ENCODE peak calls at places on chromosomes 6 and 20, in six cellular contexts. One of them, this sample, is unnamed.

GRCh38 chr20:50215101-50215500 is 24.5 kb downstream of the CEBPB start:
- DNase-seq in hepatocyte: no peak
- DNase-seq in right lobe of liver: no peak
- DNase-seq in coronary artery: no peak
- DNase-seq in A549: no peak
- DNase-seq in cardiac fibroblast: peak
- DNase-seq in this sample: no peak

GRCh38 chr20:14782731-14783130 is 445.3 kb upstream of the FLRT3 start:
- DNase-seq in hepatocyte: no peak
- DNase-seq in A549: no peak
- DNase-seq in coronary artery: no peak
- DNase-seq in cardiac fibroblast: no peak
- DNase-seq in right lobe of liver: no peak
- DNase-seq in this sample: no peak

GRCh38 chr6:117506180-117506835 is 23.8 kb downstream of the DCBLD1 start:
- DNase-seq in hepatocyte: no peak
- DNase-seq in A549: no peak
- DNase-seq in coronary artery: no peak
- DNase-seq in cardiac fibroblast: peak
- DNase-seq in right lobe of liver: no peak
- DNase-seq in this sample: no peak

GRCh38 chr20:46300281-46300680 is 8.0 kb downstream of the CDH22 start:
- DNase-seq in A549: no peak
- DNase-seq in cardiac fibroblast: no peak
- DNase-seq in right lobe of liver: no peak
- DNase-seq in hepatocyte: no peak
- DNase-seq in coronary artery: no peak
- DNase-seq in this sample: no peak

GRCh38 chr6:28802417-28803336 is 121.1 kb downstream of the TRIM27 start:
- DNase-seq in cardiac fibroblast: peak
- DNase-seq in right lobe of liver: no peak
- DNase-seq in hepatocyte: no peak
- DNase-seq in coronary artery: no peak
- DNase-seq in A549: no peak
- DNase-seq in this sample: no peak

GRCh38 chr6:63558270-63558669 is 14.0 kb upstream of the LOC128125822 start:
- DNase-seq in coronary artery: no peak
- DNase-seq in hepatocyte: no peak
- DNase-seq in right lobe of liver: no peak
- DNase-seq in cardiac fibroblast: no peak
- DNase-seq in A549: no peak
- DNase-seq in this sample: no peak

GRCh38 chr20:51660741-51661608 is 107.2 kb downstream of the ATP9A start:
- DNase-seq in hepatocyte: no peak
- DNase-seq in A549: no peak
- DNase-seq in cardiac fibroblast: peak
- DNase-seq in coronary artery: no peak
- DNase-seq in right lobe of liver: no peak
- DNase-seq in this sample: no peak

GRCh38 chr6:148629197-148629909 is 117.5 kb upstream of the UST start:
- DNase-seq in cardiac fibroblast: peak
- DNase-seq in hepatocyte: no peak
- DNase-seq in coronary artery: no peak
- DNase-seq in right lobe of liver: no peak
- DNase-seq in A549: no peak
- DNase-seq in this sample: no peak

GRCh38 chr6:105077592-105078463 is 102.0 kb downstream of the POPDC3 start:
- DNase-seq in cardiac fibroblast: peak
- DNase-seq in coronary artery: no peak
- DNase-seq in A549: peak
- DNase-seq in right lobe of liver: no peak
- DNase-seq in hepatocyte: peak
- DNase-seq in this sample: no peak

GRCh38 chr6:126661646-126662045 is 321.7 kb downstream of the CENPW start:
- DNase-seq in cardiac fibroblast: peak
- DNase-seq in hepatocyte: no peak
- DNase-seq in A549: no peak
- DNase-seq in coronary artery: no peak
- DNase-seq in right lobe of liver: no peak
- DNase-seq in this sample: no peak

GRCh38 chr6:165365371-165365770 is 56.0 kb upstream of the C6orf118 start:
- DNase-seq in coronary artery: no peak
- DNase-seq in right lobe of liver: no peak
- DNase-seq in A549: no peak
- DNase-seq in cardiac fibroblast: no peak
- DNase-seq in hepatocyte: no peak
- DNase-seq in this sample: no peak

GRCh38 chr6:106733386-106733785 is 104.0 kb downstream of the QRSL1 start:
- DNase-seq in cardiac fibroblast: no peak
- DNase-seq in hepatocyte: no peak
- DNase-seq in A549: no peak
- DNase-seq in coronary artery: no peak
- DNase-seq in right lobe of liver: no peak
- DNase-seq in this sample: no peak

GRCh38 chr6:92468066-92468465 is 951.3 kb downstream of the EPHA7 start:
- DNase-seq in A549: no peak
- DNase-seq in coronary artery: no peak
- DNase-seq in right lobe of liver: no peak
- DNase-seq in cardiac fibroblast: no peak
- DNase-seq in hepatocyte: no peak
- DNase-seq in this sample: no peak

GRCh38 chr6:167122041-167122826 is 662 bp upstream of the CCR6 start:
- DNase-seq in hepatocyte: no peak
- DNase-seq in right lobe of liver: no peak
- DNase-seq in cardiac fibroblast: no peak
- DNase-seq in coronary artery: no peak
- DNase-seq in A549: no peak
- DNase-seq in this sample: peak

GRCh38 chr20:47970282-47970903 is 185.1 kb upstream of the SULF2 start:
- DNase-seq in right lobe of liver: no peak
- DNase-seq in cardiac fibroblast: no peak
- DNase-seq in coronary artery: no peak
- DNase-seq in hepatocyte: peak
- DNase-seq in A549: no peak
- DNase-seq in this sample: no peak

GRCh38 chr20:36572701-36573102 is 695 bp upstream of the TGIF2 start:
- DNase-seq in right lobe of liver: no peak
- DNase-seq in coronary artery: no peak
- DNase-seq in A549: no peak
- DNase-seq in cardiac fibroblast: no peak
- DNase-seq in hepatocyte: peak
- DNase-seq in this sample: peak

GRCh38 chr6:89146748-89147715 is 1.2 kb downstream of the PM20D2 start:
- DNase-seq in coronary artery: no peak
- DNase-seq in hepatocyte: peak
- DNase-seq in right lobe of liver: no peak
- DNase-seq in A549: peak
- DNase-seq in cardiac fibroblast: peak
- DNase-seq in this sample: no peak

GRCh38 chr6:158752613-158753012 is 66.6 kb downstream of the EZR start:
- DNase-seq in cardiac fibroblast: peak
- DNase-seq in right lobe of liver: no peak
- DNase-seq in A549: no peak
- DNase-seq in coronary artery: no peak
- DNase-seq in hepatocyte: no peak
- DNase-seq in this sample: no peak

GRCh38 chr6:52598824-52599190 is 21.9 kb upstream of the TRAM2 start:
- DNase-seq in A549: no peak
- DNase-seq in coronary artery: no peak
- DNase-seq in right lobe of liver: no peak
- DNase-seq in cardiac fibroblast: no peak
- DNase-seq in hepatocyte: no peak
- DNase-seq in this sample: no peak
- TF ChIP-seq CTCF in A549: no peak
- TF ChIP-seq CTCF in coronary artery: no peak
- TF ChIP-seq CTCF in right lobe of liver: no peak
- TF ChIP-seq CTCF in cardiac fibroblast: no peak
- TF ChIP-seq CTCF in hepatocyte: no peak
- TF ChIP-seq CTCF in this sample: no peak

DNA sequence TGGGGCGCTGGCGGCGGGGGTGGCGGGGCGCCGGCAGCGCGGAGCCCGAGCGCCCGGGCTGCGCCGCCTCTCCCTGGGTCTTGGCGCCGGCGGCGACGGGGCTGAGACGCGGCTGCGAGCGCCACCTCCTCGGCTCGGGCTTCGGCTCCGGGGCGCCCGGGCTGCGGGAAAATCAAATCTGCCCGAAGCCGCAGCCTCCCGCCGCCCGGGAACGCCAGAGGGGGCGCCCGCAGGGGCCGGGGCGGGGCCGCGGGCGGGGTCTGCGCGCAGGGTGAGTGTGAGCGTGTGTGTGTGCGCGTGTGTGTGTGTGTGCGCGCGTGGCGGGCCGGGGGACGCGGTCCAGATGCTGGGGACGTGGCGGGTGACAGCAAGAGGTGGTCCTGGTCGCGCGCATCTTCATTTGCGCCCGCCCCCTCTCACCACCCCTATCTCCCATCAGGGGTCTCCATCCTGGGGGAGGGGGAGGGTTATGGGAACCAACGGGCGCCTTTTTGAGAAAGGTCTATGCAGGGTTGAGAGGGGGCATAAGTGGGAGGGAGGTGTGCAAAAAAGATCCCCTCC is 655 bp upstream of the CPNE5 start:
- DNase-seq in right lobe of liver: no peak
- DNase-seq in cardiac fibroblast: no peak
- DNase-seq in coronary artery: no peak
- DNase-seq in A549: peak
- DNase-seq in hepatocyte: peak
- DNase-seq in this sample: peak
- TF ChIP-seq CTCF in right lobe of liver: no peak
- TF ChIP-seq CTCF in cardiac fibroblast: no peak
- TF ChIP-seq CTCF in coronary artery: no peak
- TF ChIP-seq CTCF in A549: peak
- TF ChIP-seq CTCF in hepatocyte: peak
- TF ChIP-seq CTCF in this sample: no peak

GRCh38 chr6:46128476-46128875 is 1.3 kb upstream of the ENPP4 start:
- DNase-seq in right lobe of liver: no peak
- DNase-seq in cardiac fibroblast: no peak
- DNase-seq in coronary artery: no peak
- DNase-seq in A549: no peak
- DNase-seq in hepatocyte: no peak
- DNase-seq in this sample: no peak
- TF ChIP-seq CTCF in right lobe of liver: no peak
- TF ChIP-seq CTCF in cardiac fibroblast: no peak
- TF ChIP-seq CTCF in coronary artery: no peak
- TF ChIP-seq CTCF in A549: no peak
- TF ChIP-seq CTCF in hepatocyte: no peak
- TF ChIP-seq CTCF in this sample: no peak

DNA sequence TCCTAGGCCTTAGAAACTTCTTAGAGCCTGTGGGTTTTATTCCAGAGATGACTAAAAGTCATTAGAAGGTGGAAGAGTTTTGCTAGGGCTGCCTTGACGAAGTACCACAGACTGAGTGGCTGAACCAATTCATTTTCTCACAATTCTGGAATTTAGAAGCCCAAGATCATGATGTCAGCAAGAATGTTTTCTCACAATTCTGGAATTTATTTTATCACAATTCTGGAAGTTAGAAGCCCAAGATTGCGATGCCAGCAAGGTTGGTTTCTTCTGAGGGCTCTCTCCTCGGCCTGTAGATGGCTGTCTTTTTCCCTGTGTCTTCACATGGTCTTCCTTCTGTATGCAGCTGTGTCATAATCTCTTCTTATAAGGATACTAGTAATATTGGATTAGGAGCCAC is 672.9 kb upstream of the MARCKS start:
- DNase-seq in coronary artery: no peak
- DNase-seq in A549: no peak
- DNase-seq in right lobe of liver: no peak
- DNase-seq in cardiac fibroblast: peak
- DNase-seq in hepatocyte: no peak
- DNase-seq in this sample: no peak
- TF ChIP-seq CTCF in coronary artery: no peak
- TF ChIP-seq CTCF in A549: no peak
- TF ChIP-seq CTCF in right lobe of liver: no peak
- TF ChIP-seq CTCF in cardiac fibroblast: peak
- TF ChIP-seq CTCF in hepatocyte: no peak
- TF ChIP-seq CTCF in this sample: no peak

GRCh38 chr20:42485566-42485965 is 704.1 kb downstream of the PTPRT start:
- DNase-seq in hepatocyte: no peak
- DNase-seq in right lobe of liver: no peak
- DNase-seq in A549: no peak
- DNase-seq in cardiac fibroblast: no peak
- DNase-seq in coronary artery: no peak
- DNase-seq in this sample: no peak

GRCh38 chr20:42482808-42483207 is 706.9 kb downstream of the PTPRT start:
- DNase-seq in cardiac fibroblast: no peak
- DNase-seq in A549: no peak
- DNase-seq in coronary artery: no peak
- DNase-seq in hepatocyte: no peak
- DNase-seq in right lobe of liver: no peak
- DNase-seq in this sample: no peak

GRCh38 chr20:42484335-42484734 is 705.4 kb downstream of the PTPRT start:
- DNase-seq in cardiac fibroblast: peak
- DNase-seq in hepatocyte: peak
- DNase-seq in right lobe of liver: no peak
- DNase-seq in coronary artery: no peak
- DNase-seq in A549: no peak
- DNase-seq in this sample: no peak

GRCh38 chr20:42484790-42485365 is 704.8 kb downstream of the PTPRT start:
- DNase-seq in right lobe of liver: no peak
- DNase-seq in A549: no peak
- DNase-seq in cardiac fibroblast: no peak
- DNase-seq in hepatocyte: no peak
- DNase-seq in coronary artery: no peak
- DNase-seq in this sample: no peak

GRCh38 chr20:42483694-42484303 is 705.9 kb downstream of the PTPRT start:
- DNase-seq in coronary artery: no peak
- DNase-seq in right lobe of liver: no peak
- DNase-seq in A549: no peak
- DNase-seq in hepatocyte: peak
- DNase-seq in cardiac fibroblast: no peak
- DNase-seq in this sample: no peak
- TF ChIP-seq CTCF in coronary artery: no peak
- TF ChIP-seq CTCF in right lobe of liver: peak
- TF ChIP-seq CTCF in A549: no peak
- TF ChIP-seq CTCF in hepatocyte: peak
- TF ChIP-seq CTCF in cardiac fibroblast: peak
- TF ChIP-seq CTCF in this sample: no peak

DNA sequence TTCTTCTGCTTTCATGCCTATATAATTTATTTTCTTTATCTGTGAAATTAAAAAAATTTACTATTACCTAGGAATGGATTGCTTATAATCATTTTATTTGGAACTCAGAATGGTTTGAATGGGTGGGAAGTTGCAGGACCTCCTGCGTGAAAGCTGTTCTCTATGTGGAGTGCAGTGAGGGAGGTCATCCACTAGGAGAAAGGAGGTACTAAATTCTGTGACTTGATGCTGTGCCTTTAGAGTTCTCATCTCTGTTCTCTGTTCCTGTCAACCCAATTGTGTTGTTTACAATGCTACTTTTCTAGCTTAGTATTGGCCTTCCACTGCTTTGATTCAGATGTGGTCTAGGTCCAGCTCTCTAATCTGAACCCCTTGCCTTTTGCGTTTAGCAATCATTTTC is 65.0 kb upstream of the HIVEP1 start:
- DNase-seq in coronary artery: no peak
- DNase-seq in hepatocyte: no peak
- DNase-seq in A549: no peak
- DNase-seq in cardiac fibroblast: no peak
- DNase-seq in right lobe of liver: no peak
- DNase-seq in this sample: no peak
- TF ChIP-seq CTCF in coronary artery: no peak
- TF ChIP-seq CTCF in hepatocyte: no peak
- TF ChIP-seq CTCF in A549: no peak
- TF ChIP-seq CTCF in cardiac fibroblast: peak
- TF ChIP-seq CTCF in right lobe of liver: no peak
- TF ChIP-seq CTCF in this sample: no peak